ENCODE peak calls at places on chromosomes 4 and X, in seven cellular contexts. Q, Z, C, D, G, B and E are unnamed samples.
A peak's percentile ranks its signal among the peaks of the same experiment; 100 is the strongest.

GRCh38 chr4:26803462-26803861 is 57.2 kb upstream of the STIM2 start:
- DNase-seq in Q (peak; percentile 72), Z (no peak), C (no peak), D (no peak), G (no peak), B (no peak), E (no peak)

GRCh38 chr4:157172011-157172410 is 48.5 kb upstream of the GRIA2 start:
- DNase-seq in Q (no peak), Z (no peak), C (peak; percentile 44), D (no peak), G (no peak), B (peak; percentile 20), E (no peak)

GRCh38 chrX:131746491-131746968 is 202.7 kb downstream of the OR13H1 start:
- DNase-seq in Q (no peak), Z (no peak), C (peak; percentile 85), D (no peak), G (peak; percentile 90), B (no peak), E (peak; percentile 83)

GRCh38 chr4:78645853-78646757 is 94.5 kb downstream of the ANXA3 start:
- DNase-seq in Q (no peak), Z (no peak), C (peak; percentile 98), D (no peak), G (no peak), B (peak; percentile 97), E (no peak)

GRCh38 chr4:2186133-2186864 is 55.6 kb downstream of the HAUS3 start:
- DNase-seq in Q (no peak), Z (peak; percentile 68), C (peak; percentile 24), D (no peak), G (no peak), B (peak; percentile 45), E (no peak)

GRCh38 chr4:111648056-111648455 is 497.2 kb upstream of the FAM241A start:
- DNase-seq in Q (no peak), Z (no peak), C (no peak), D (no peak), G (no peak), B (no peak), E (no peak)

GRCh38 chrX:22366166-22366702 is 93.5 kb downstream of the CBLL2 start:
- DNase-seq in Q (no peak), Z (no peak), C (peak; percentile 69), D (no peak), G (no peak), B (peak; percentile 20), E (no peak)

GRCh38 chr4:169164669-169165415 is 105.9 kb downstream of the SH3RF1 start:
- DNase-seq in Q (no peak), Z (no peak), C (peak; percentile 58), D (no peak), G (no peak), B (peak; percentile 21), E (no peak)

GRCh38 chr4:169573889-169574288 is 38.5 kb downstream of the NEK1 start:
- DNase-seq in Q (no peak), Z (no peak), C (no peak), D (no peak), G (no peak), B (no peak), E (no peak)

GRCh38 chrX:110125435-110125834 is 122.5 kb downstream of the TMEM164 start:
- DNase-seq in Q (no peak), Z (peak; percentile 35), C (no peak), D (no peak), G (no peak), B (peak; percentile 21), E (no peak)

GRCh38 chr4:78811034-78811433 is 34.9 kb downstream of the BMP2K start:
- DNase-seq in Q (no peak), Z (no peak), C (no peak), D (no peak), G (no peak), B (no peak), E (no peak)

GRCh38 chrX:147565239-147565638 is 346.5 kb upstream of the FMR1 start:
- DNase-seq in Q (no peak), Z (no peak), C (peak; percentile 6), D (no peak), G (no peak), B (no peak), E (no peak)

GRCh38 chr4:13992975-13993495 is 365.5 kb upstream of the BOD1L1 start:
- DNase-seq in Q (no peak), Z (no peak), C (no peak), D (no peak), G (no peak), B (peak; percentile 42), E (no peak)

GRCh38 chr4:85370400-85371032 is 104.4 kb upstream of the ARHGAP24 start:
- DNase-seq in Q (no peak), Z (peak; percentile 52), C (peak; percentile 63), D (peak; percentile 0), G (no peak), B (peak; percentile 58), E (no peak)

GRCh38 chrX:30307466-30307865 is 1.7 kb downstream of the NR0B1 start:
- DNase-seq in Q (no peak), Z (no peak), C (no peak), D (no peak), G (no peak), B (no peak), E (no peak)

GRCh38 chr4:70772929-70773555 is 51.3 kb downstream of the RUFY3 start:
- DNase-seq in Q (no peak), Z (no peak), C (no peak), D (no peak), G (no peak), B (no peak), E (no peak)

GRCh38 chr4:186820371-186820990 is 96.8 kb upstream of the FAT1 start:
- DNase-seq in Q (peak; percentile 54), Z (no peak), C (peak; percentile 47), D (no peak), G (no peak), B (peak; percentile 67), E (no peak)

GRCh38 chr4:119103263-119103662 is 32.4 kb upstream of the MYOZ2 start:
- DNase-seq in Q (no peak), Z (no peak), C (peak; percentile 98), D (no peak), G (no peak), B (peak; percentile 97), E (no peak)

GRCh38 chr4:89226665-89227572 is 80.7 kb downstream of the GPRIN3 start:
- DNase-seq in Q (peak; percentile 79), Z (peak; percentile 82), C (peak; percentile 79), D (peak; percentile 59), G (peak; percentile 84), B (peak; percentile 82), E (no peak)

GRCh38 chr4:53651142-53651720 is 59.9 kb upstream of the LNX1 start:
- DNase-seq in Q (no peak), Z (no peak), C (no peak), D (no peak), G (no peak), B (peak; percentile 29), E (no peak)

GRCh38 chr4:102526532-102526931 is 25.4 kb downstream of the NFKB1 start:
- DNase-seq in Q (no peak), Z (no peak), C (no peak), D (no peak), G (no peak), B (no peak), E (no peak)

GRCh38 chr4:188127157-188127874 is 11.9 kb upstream of the TRIML1 start:
- DNase-seq in Q (no peak), Z (no peak), C (peak; percentile 87), D (no peak), G (no peak), B (peak; percentile 51), E (no peak)

GRCh38 chrX:133375558-133376340 is 39.5 kb downstream of the GPC4 start:
- DNase-seq in Q (peak; percentile 1), Z (no peak), C (no peak), D (no peak), G (no peak), B (no peak), E (no peak)

GRCh38 chr4:110663738-110664444 is 41.0 kb upstream of the PITX2 start:
- DNase-seq in Q (no peak), Z (no peak), C (peak; percentile 79), D (no peak), G (no peak), B (peak; percentile 13), E (no peak)

GRCh38 chr4:189973646-189974045 is 33.0 kb downstream of the FRG1 start:
- DNase-seq in Q (no peak), Z (no peak), C (no peak), D (no peak), G (no peak), B (no peak), E (no peak)

GRCh38 chrX:155148724-155149537 is 67.3 kb upstream of the VBP1 start:
- DNase-seq in Q (no peak), Z (peak; percentile 17), C (peak; percentile 21), D (no peak), G (peak; percentile 59), B (peak; percentile 24), E (no peak)

GRCh38 chr4:168674077-168674747 is 177.4 kb downstream of the PALLD start:
- DNase-seq in Q (no peak), Z (no peak), C (peak; percentile 38), D (no peak), G (no peak), B (peak; percentile 76), E (no peak)

GRCh38 chr4:73776363-73776762 is 36.0 kb downstream of the CXCL8 start:
- DNase-seq in Q (no peak), Z (no peak), C (peak; percentile 98), D (no peak), G (no peak), B (peak; percentile 93), E (no peak)

GRCh38 chrX:71941145-71941544 is 30.5 kb downstream of the NHSL2 start:
- DNase-seq in Q (no peak), Z (no peak), C (peak; percentile 61), D (no peak), G (no peak), B (no peak), E (no peak)

GRCh38 chr4:23770011-23770410 is 119.8 kb downstream of the PPARGC1A start:
- DNase-seq in Q (no peak), Z (no peak), C (peak; percentile 18), D (no peak), G (no peak), B (peak; percentile 14), E (no peak)

GRCh38 chr4:2811830-2812599 is 19.1 kb downstream of the SH3BP2 start:
- DNase-seq in Q (no peak), Z (peak; percentile 38), C (peak; percentile 70), D (peak; percentile 61), G (peak; percentile 85), B (peak; percentile 81), E (no peak)

GRCh38 chrX:101260435-101260834 is 30.7 kb downstream of the TAF7L start:
- DNase-seq in Q (no peak), Z (peak; percentile 21), C (peak; percentile 25), D (no peak), G (no peak), B (peak; percentile 26), E (no peak)

GRCh38 chr4:81594495-81595169 is 122.9 kb upstream of the RASGEF1B start:
- DNase-seq in Q (no peak), Z (no peak), C (no peak), D (no peak), G (no peak), B (no peak), E (no peak)

GRCh38 chrX:40166582-40166981 is 68.8 kb upstream of the BCOR start:
- DNase-seq in Q (no peak), Z (no peak), C (peak; percentile 79), D (no peak), G (no peak), B (peak; percentile 56), E (no peak)

GRCh38 chrX:133045986-133046385 is 50.9 kb downstream of the USP26 start:
- DNase-seq in Q (no peak), Z (no peak), C (peak; percentile 12), D (no peak), G (no peak), B (no peak), E (no peak)

GRCh38 chr4:175253184-175253902 is 335.2 kb downstream of the ADAM29 start:
- DNase-seq in Q (no peak), Z (no peak), C (peak; percentile 23), D (no peak), G (no peak), B (no peak), E (peak; percentile 75)

GRCh38 chr4:47717173-47717572 is 120.7 kb downstream of the CORIN start:
- DNase-seq in Q (no peak), Z (no peak), C (no peak), D (no peak), G (no peak), B (no peak), E (no peak)

GRCh38 chrX:826026-826425 is 195.4 kb downstream of the SHOX start:
- DNase-seq in Q (no peak), Z (no peak), C (peak; percentile 49), D (no peak), G (no peak), B (peak; percentile 3), E (peak; percentile 25)